ENCODE peak calls at places on chromosome 20, in four cellular contexts. T is H54, K is NCI-H69, I is WTC11. V is an unnamed sample.

GRCh38 chr20:63443606-63444395 is 28.7 kb downstream of the KCNQ2 start:
- DNase-seq in T (no peak), K (no peak), I (no peak), V (no peak)

GRCh38 chr20:59811681-59812171 is 121.7 kb downstream of the SYCP2 start:
- DNase-seq in T (no peak), K (no peak), I (no peak), V (no peak)

GRCh38 chr20:39206899-39207564 is 244.9 kb downstream of the DHX35 start:
- DNase-seq in T (no peak), K (no peak), I (no peak), V (no peak)

GRCh38 chr20:11057624-11058023 is 383.8 kb upstream of the JAG1 start:
- DNase-seq in T (no peak), K (no peak), I (no peak), V (no peak)

GRCh38 chr20:35264755-35265154 is 13.2 kb downstream of the MMP24OS start:
- DNase-seq in T (no peak), K (no peak), I (peak; percentile 58), V (no peak)

GRCh38 chr20:41622584-41622983 is 4.4 kb upstream of the CHD6 start:
- DNase-seq in T (no peak), K (no peak), I (no peak), V (no peak)

GRCh38 chr20:11906626-11907480 is 10.8 kb upstream of the BTBD3 start:
- DNase-seq in T (no peak), K (peak; percentile 79), I (no peak), V (peak; percentile 80)

GRCh38 chr20:37305839-37306238 is 16.4 kb downstream of the MANBAL start:
- DNase-seq in T (no peak), K (no peak), I (no peak), V (no peak)

GRCh38 chr20:36154696-36155628 is at the start of gene EPB41L1:
- DNase-seq in T (no peak), K (no peak), I (peak; percentile 57), V (no peak)

GRCh38 chr20:1942061-1942460 is 46.9 kb downstream of the SIRPA start:
- DNase-seq in T (no peak), K (no peak), I (no peak), V (no peak)

GRCh38 chr20:44188752-44189151 is 1.8 kb upstream of the JPH2 start:
- DNase-seq in T (no peak), K (no peak), I (no peak), V (no peak)

GRCh38 chr20:58179432-58180099 is 48.9 kb downstream of the ANKRD60 start:
- DNase-seq in T (peak; percentile 81), K (peak; percentile 66), I (peak; percentile 73), V (no peak)

GRCh38 chr20:37336369-37337207 is 9.4 kb upstream of the SRC start:
- DNase-seq in T (no peak), K (peak; percentile 14), I (peak; percentile 58), V (no peak)

GRCh38 chr20:45725134-45725533 is 3.0 kb downstream of the SPINT4 start:
- DNase-seq in T (no peak), K (no peak), I (no peak), V (no peak)

GRCh38 chr20:4684837-4685413 is 36.8 kb upstream of the PRND start:
- DNase-seq in T (peak; percentile 34), K (no peak), I (no peak), V (no peak)

GRCh38 chr20:17859002-17859615 is 109.5 kb downstream of the SNX5 start:
- DNase-seq in T (no peak), K (no peak), I (no peak), V (no peak)

GRCh38 chr20:6402026-6402425 is 279.2 kb upstream of the FERMT1 start:
- DNase-seq in T (no peak), K (peak; percentile 30), I (no peak), V (no peak)

GRCh38 chr20:9353916-9354276 is 160.5 kb upstream of the LAMP5 start:
- DNase-seq in T (no peak), K (peak; percentile 22), I (no peak), V (no peak)

GRCh38 chr20:45091366-45091765 is 9.6 kb downstream of the KCNS1 start:
- DNase-seq in T (no peak), K (no peak), I (no peak), V (no peak)

GRCh38 chr20:38277691-38278090 is 17.2 kb upstream of the KIAA1755 start:
- DNase-seq in T (no peak), K (peak; percentile 32), I (no peak), V (no peak)

GRCh38 chr20:42018979-42019378 is 400.8 kb upstream of the CHD6 start:
- DNase-seq in T (no peak), K (peak; percentile 40), I (peak; percentile 40), V (no peak)

GRCh38 chr20:58661298-58662141 is 10.4 kb downstream of the STX16 start:
- DNase-seq in T (no peak), K (no peak), I (no peak), V (no peak)

GRCh38 chr20:45320948-45321595 is 13.0 kb upstream of the MATN4 start:
- DNase-seq in T (no peak), K (no peak), I (no peak), V (no peak)

GRCh38 chr20:58553166-58553696 is 38.0 kb upstream of the APCDD1L start:
- DNase-seq in T (no peak), K (no peak), I (no peak), V (no peak)

GRCh38 chr20:47859255-47859654 is 74.0 kb upstream of the SULF2 start:
- DNase-seq in T (no peak), K (no peak), I (no peak), V (no peak)

GRCh38 chr20:49693435-49694171 is 20.1 kb downstream of the B4GALT5 start:
- DNase-seq in T (no peak), K (peak; percentile 12), I (no peak), V (no peak)

GRCh38 chr20:32007787-32008616 is 2.2 kb upstream of the CCM2L start:
- DNase-seq in T (no peak), K (peak; percentile 95), I (peak; percentile 50), V (no peak)

GRCh38 chr20:51350941-51351631 is 191.4 kb downstream of the NFATC2 start:
- DNase-seq in T (no peak), K (no peak), I (no peak), V (no peak)

GRCh38 chr20:39269031-39269461 is 306.9 kb downstream of the DHX35 start:
- DNase-seq in T (peak; percentile 53), K (peak; percentile 4), I (peak; percentile 85), V (no peak)

GRCh38 chr20:50242863-50243609 is 52.4 kb downstream of the CEBPB start:
- DNase-seq in T (no peak), K (peak; percentile 49), I (no peak), V (no peak)

GRCh38 chr20:4147319-4147718 is 132.0 kb upstream of the RNF24 start:
- DNase-seq in T (no peak), K (no peak), I (no peak), V (no peak)

GRCh38 chr20:63441136-63441776 is 31.2 kb downstream of the KCNQ2 start:
- DNase-seq in T (no peak), K (no peak), I (no peak), V (no peak)

GRCh38 chr20:64149141-64149540 is 15.1 kb upstream of the MYT1 start:
- DNase-seq in T (no peak), K (no peak), I (peak; percentile 4), V (no peak)

GRCh38 chr20:10673176-10673830 is 496 bp downstream of the JAG1 start:
- DNase-seq in T (peak; percentile 29), K (peak; percentile 78), I (peak; percentile 47), V (no peak)

GRCh38 chr20:22385602-22386299 is 198.6 kb downstream of the FOXA2 start:
- DNase-seq in T (no peak), K (peak; percentile 88), I (no peak), V (no peak)

GRCh38 chr20:50675671-50676376 is 15.5 kb downstream of the RIPOR3 start:
- DNase-seq in T (peak; percentile 59), K (no peak), I (peak; percentile 26), V (no peak)

GRCh38 chr20:58056021-58056591 is 172.3 kb downstream of the ANKRD60 start:
- DNase-seq in T (no peak), K (no peak), I (no peak), V (no peak)

V was measured in NCI-H1417 treated with DMSO at 0.1 percent for 48 hours.